ENCODE peak calls at places on chromosomes 6 and 20, in ten cellular contexts. E, D, X, S, Y, C, U, B, J and A are unnamed samples.

GRCh38 chr6:24740861-24741260 is 21.9 kb upstream of the C6orf62 start:
- DNase-seq in E (no peak), D (no peak), X (no peak), S (no peak), Y (no peak), C (no peak), U (no peak), B (no peak), J (no peak), A (no peak)

GRCh38 chr20:18133962-18134361 is 3.7 kb upstream of the KAT14 start:
- DNase-seq in E (no peak), D (no peak), X (no peak), S (peak; percentile 20), Y (no peak), C (no peak), U (no peak), B (peak; percentile 28), J (no peak), A (no peak)

GRCh38 chr20:5714261-5715041 is 35.8 kb upstream of the SHLD1 start:
- DNase-seq in E (no peak), D (no peak), X (no peak), S (no peak), Y (no peak), C (no peak), U (no peak), B (no peak), J (no peak), A (no peak)

GRCh38 chr6:7727150-7727950 is 1.5 kb downstream of the BMP6 start:
- DNase-seq in E (no peak), D (no peak), X (peak; percentile 87), S (no peak), Y (peak; percentile 45), C (no peak), U (no peak), B (no peak), J (no peak), A (no peak)

GRCh38 chr20:34012330-34012729 is 18.6 kb downstream of the RALY start:
- DNase-seq in E (no peak), D (no peak), X (no peak), S (no peak), Y (no peak), C (no peak), U (no peak), B (no peak), J (no peak), A (no peak)

GRCh38 chr20:60497298-60497697 is 539.1 kb downstream of the CDH26 start:
- DNase-seq in E (no peak), D (no peak), X (no peak), S (no peak), Y (no peak), C (no peak), U (no peak), B (no peak), J (no peak), A (no peak)

GRCh38 chr6:143549630-143550268 is 38.2 kb upstream of the FUCA2 start:
- DNase-seq in E (no peak), D (no peak), X (no peak), S (no peak), Y (no peak), C (peak; percentile 31), U (no peak), B (no peak), J (no peak), A (no peak)

GRCh38 chr6:37099442-37099841 is 70.5 kb upstream of the PIM1 start:
- DNase-seq in E (no peak), D (no peak), X (no peak), S (no peak), Y (no peak), C (no peak), U (no peak), B (no peak), J (peak; percentile 76), A (peak; percentile 72)

GRCh38 chr6:89834884-89835792 is 5.5 kb downstream of the CASP8AP2 start:
- DNase-seq in E (no peak), D (no peak), X (no peak), S (no peak), Y (no peak), C (peak; percentile 87), U (no peak), B (no peak), J (no peak), A (no peak)

DNA sequence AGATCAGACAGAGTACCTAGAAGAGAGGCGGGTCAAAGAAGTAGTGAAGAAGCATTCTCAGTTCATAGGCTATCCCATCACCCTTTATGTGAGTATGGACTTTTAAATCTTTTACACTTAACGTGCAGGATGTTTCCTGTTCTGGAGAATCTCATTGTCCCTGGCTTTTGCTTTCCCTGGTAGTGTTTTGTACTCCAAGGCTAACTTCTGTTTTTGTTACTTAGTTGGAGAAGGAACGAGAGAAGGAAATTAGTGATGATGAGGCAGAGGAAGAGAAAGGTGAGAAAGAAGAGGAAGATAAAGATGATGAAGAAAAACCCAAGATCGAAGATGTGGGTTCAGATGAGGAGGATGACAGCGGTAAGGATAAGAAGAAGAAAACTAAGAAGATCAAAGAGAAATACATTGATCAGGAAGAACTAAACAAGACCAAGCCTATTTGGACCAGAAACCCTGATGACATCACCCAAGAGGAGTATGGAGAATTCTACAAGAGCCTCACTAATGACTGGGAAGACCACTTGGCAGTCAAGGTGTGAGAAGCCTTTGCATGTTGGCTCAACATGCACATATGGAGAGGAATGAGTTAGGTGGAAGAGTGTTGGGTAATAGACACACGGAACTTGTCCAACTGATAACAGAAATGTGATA is 3.3 kb downstream of the HSP90AB1 start:
- DNase-seq in E (no peak), D (no peak), X (no peak), S (no peak), Y (no peak), C (no peak), U (no peak), B (no peak), J (no peak), A (no peak)
- H3K4me3 ChIP-seq in E (no peak overlapping the region), D (no peak overlapping the region), X (no peak overlapping the region), S (no peak overlapping the region), Y (no peak overlapping the region), C (peak overlapping the region; percentile 95), U (no peak overlapping the region), B (no peak overlapping the region), J (no peak overlapping the region), A (no peak overlapping the region)

GRCh38 chr20:44186201-44186600 is 787 bp downstream of the JPH2 start:
- DNase-seq in E (no peak), D (no peak), X (peak; percentile 46), S (no peak), Y (no peak), C (no peak), U (no peak), B (no peak), J (no peak), A (no peak)

GRCh38 chr20:44186674-44187053 is 324 bp downstream of the JPH2 start:
- DNase-seq in E (no peak), D (no peak), X (peak; percentile 51), S (no peak), Y (no peak), C (no peak), U (no peak), B (peak; percentile 40), J (no peak), A (peak; percentile 36)

GRCh38 chr20:44187054-44187762 is at the start of gene JPH2:
- DNase-seq in E (no peak), D (peak; percentile 79), X (peak; percentile 66), S (no peak), Y (peak; percentile 57), C (no peak), U (peak; percentile 65), B (peak; percentile 56), J (peak; percentile 56), A (peak; percentile 79)

GRCh38 chr20:44187763-44188709 is 1.0 kb upstream of the JPH2 start:
- DNase-seq in E (no peak), D (peak; percentile 59), X (no peak), S (no peak), Y (no peak), C (no peak), U (no peak), B (no peak), J (no peak), A (peak; percentile 54)

DNA sequence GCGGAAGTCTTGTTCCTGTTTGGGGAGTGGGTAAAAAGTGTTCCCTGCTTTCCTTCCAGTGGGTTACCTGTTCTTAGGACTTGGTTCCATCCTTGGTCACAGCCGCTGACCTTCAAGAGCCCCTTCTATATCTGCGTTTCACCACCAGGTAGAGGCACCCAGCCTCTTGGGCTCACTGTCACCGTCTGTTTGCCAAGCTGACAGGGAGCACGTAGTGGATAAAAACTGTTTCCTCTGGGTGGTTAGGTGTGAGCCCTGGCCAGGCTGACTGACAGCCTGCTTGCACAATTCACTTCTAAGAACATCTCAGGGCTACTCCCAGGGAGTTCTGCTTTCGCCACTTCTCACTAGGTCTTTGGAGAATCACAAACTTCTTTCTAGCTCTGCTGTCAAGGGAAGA is 1.8 kb upstream of the JPH2 start:
- DNase-seq in E (no peak), D (peak; percentile 42), X (no peak), S (no peak), Y (no peak), C (no peak), U (no peak), B (no peak), J (no peak), A (peak; percentile 89)
- TF ChIP-seq POLR2A in E (no peak), D (no peak), X (no peak), S (no peak), Y (no peak), C (no peak), U (no peak), B (no peak), J (no peak), A (peak; percentile 66)

DNA sequence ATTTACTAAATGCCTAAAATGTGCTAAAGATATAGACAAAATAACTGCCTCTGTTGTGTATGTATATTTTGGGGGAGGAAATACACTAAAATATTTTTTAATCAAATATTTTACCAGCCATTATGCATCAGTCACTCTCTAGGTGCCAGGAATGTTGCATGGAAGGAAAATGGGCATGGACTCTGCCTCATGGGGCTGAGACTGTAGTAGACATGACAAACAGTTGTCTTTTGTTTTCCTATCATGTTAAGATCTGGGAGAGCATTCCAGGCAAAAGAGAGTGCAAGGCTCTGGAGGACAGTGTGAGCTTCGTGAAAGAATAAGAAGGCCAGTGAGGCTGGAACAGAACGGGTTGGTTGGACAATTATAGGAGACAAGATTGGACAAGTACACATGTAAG is 26.5 kb downstream of the HLA-DOB start:
- DNase-seq in E (peak; percentile 38), D (no peak), X (no peak), S (no peak), Y (no peak), C (no peak), U (no peak), B (no peak), J (no peak), A (no peak)
- H3K27me3 ChIP-seq in E (peaks cover 5% of the 10 kb centered on the region), D (peaks cover 4% of the 10 kb centered on the region), X (no peaks in the 10 kb centered on the region), S (peaks cover 3% of the 10 kb centered on the region), Y (no peaks in the 10 kb centered on the region), C (peaks cover 11% of the 10 kb centered on the region), U (no peaks in the 10 kb centered on the region), B (peaks cover 69% of the 10 kb centered on the region), J (peaks cover 6% of the 10 kb centered on the region), A (peaks cover 4% of the 10 kb centered on the region)

DNA sequence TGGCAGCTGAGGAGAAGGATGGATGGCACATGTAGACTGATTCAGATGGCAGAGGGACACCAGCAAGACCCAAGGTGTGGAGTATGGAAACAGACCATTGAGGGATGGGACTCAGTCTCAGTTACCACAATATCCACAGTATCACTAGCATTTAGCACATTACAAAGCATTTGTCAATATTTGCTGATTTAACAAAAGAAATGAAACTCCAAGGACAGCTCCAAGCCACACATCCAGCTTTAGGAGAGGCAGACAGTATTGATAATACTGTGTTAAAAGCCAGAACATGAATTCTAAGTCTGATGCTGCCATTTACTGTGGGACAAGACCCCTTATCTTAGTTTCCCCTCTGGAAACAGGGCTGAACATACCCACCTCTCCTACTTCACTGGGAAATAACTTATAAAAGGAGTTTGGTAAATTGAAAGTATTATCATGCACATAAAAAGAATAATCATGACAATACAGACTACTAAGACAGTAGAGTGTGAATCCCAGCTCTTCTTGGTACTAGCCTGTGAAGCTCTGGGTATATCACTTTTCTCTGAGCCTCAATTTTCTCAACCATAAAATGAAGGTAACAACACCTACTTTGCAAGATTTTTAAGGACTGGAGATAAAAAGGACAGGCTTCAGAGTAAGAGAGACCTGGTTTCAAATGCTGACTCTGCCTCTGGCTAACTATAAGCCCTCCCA is 11.1 kb downstream of the BCL2L1 start:
- DNase-seq in E (no peak), D (no peak), X (no peak), S (no peak), Y (no peak), C (no peak), U (no peak), B (no peak), J (no peak), A (no peak)
- H3K4me3 ChIP-seq in E (no peak overlapping the region), D (no peak overlapping the region), X (no peak overlapping the region), S (no peak overlapping the region), Y (no peak overlapping the region), C (no peak overlapping the region), U (no peak overlapping the region), B (no peak overlapping the region), J (peak overlapping the region; percentile 16), A (peak overlapping the region; percentile 8)